ENCODE peak calls at places on chromosome 1, in seven cellular contexts. One of them, this sample, is unnamed.
A peak's percentile ranks its signal among the peaks of the same experiment; 100 is the strongest.

GRCh38 chr1:63688302-63688701 is 85.5 kb upstream of the ROR1 start:
- DNase-seq in CD4-positive, alpha-beta memory T cell: no peak
- DNase-seq in GM23338: no peak
- DNase-seq in ovary: no peak
- DNase-seq in NT2/D1: no peak
- DNase-seq in aorta: no peak
- DNase-seq in neuronal stem cell: no peak
- DNase-seq in this sample: no peak

GRCh38 chr1:155181371-155182051 is 7.9 kb downstream of the TRIM46 start:
- DNase-seq in neuronal stem cell: no peak
- DNase-seq in NT2/D1: no peak
- DNase-seq in ovary: peak; percentile 6
- DNase-seq in CD4-positive, alpha-beta memory T cell: no peak
- DNase-seq in GM23338: no peak
- DNase-seq in aorta: peak; percentile 19
- DNase-seq in this sample: no peak

GRCh38 chr1:99180343-99180808 is 83.9 kb upstream of the PLPPR4 start:
- DNase-seq in neuronal stem cell: peak; percentile 77
- DNase-seq in CD4-positive, alpha-beta memory T cell: peak; percentile 49
- DNase-seq in NT2/D1: peak; percentile 77
- DNase-seq in GM23338: peak; percentile 89
- DNase-seq in ovary: peak; percentile 74
- DNase-seq in aorta: no peak
- DNase-seq in this sample: peak; percentile 51

GRCh38 chr1:80059940-80060339 is 1053.4 kb upstream of the ADGRL4 start:
- DNase-seq in neuronal stem cell: no peak
- DNase-seq in aorta: no peak
- DNase-seq in NT2/D1: no peak
- DNase-seq in CD4-positive, alpha-beta memory T cell: no peak
- DNase-seq in ovary: no peak
- DNase-seq in GM23338: no peak
- DNase-seq in this sample: no peak

GRCh38 chr1:28591708-28592313 is at the start of gene RAB42:
- DNase-seq in ovary: no peak
- DNase-seq in neuronal stem cell: no peak
- DNase-seq in GM23338: peak; percentile 80
- DNase-seq in NT2/D1: no peak
- DNase-seq in aorta: peak; percentile 85
- DNase-seq in CD4-positive, alpha-beta memory T cell: no peak
- DNase-seq in this sample: no peak

GRCh38 chr1:226980565-226981385 is 40.7 kb downstream of the COQ8A start:
- DNase-seq in aorta: no peak
- DNase-seq in neuronal stem cell: no peak
- DNase-seq in NT2/D1: no peak
- DNase-seq in GM23338: no peak
- DNase-seq in CD4-positive, alpha-beta memory T cell: no peak
- DNase-seq in ovary: no peak
- DNase-seq in this sample: no peak

GRCh38 chr1:199705825-199706224 is 321.7 kb upstream of the NR5A2 start:
- DNase-seq in neuronal stem cell: no peak
- DNase-seq in CD4-positive, alpha-beta memory T cell: no peak
- DNase-seq in NT2/D1: no peak
- DNase-seq in ovary: no peak
- DNase-seq in aorta: no peak
- DNase-seq in GM23338: no peak
- DNase-seq in this sample: no peak

GRCh38 chr1:21335088-21335678 is 44.9 kb upstream of the ECE1 start:
- DNase-seq in aorta: no peak
- DNase-seq in GM23338: peak; percentile 60
- DNase-seq in CD4-positive, alpha-beta memory T cell: no peak
- DNase-seq in ovary: no peak
- DNase-seq in neuronal stem cell: no peak
- DNase-seq in NT2/D1: no peak
- DNase-seq in this sample: no peak

GRCh38 chr1:98698625-98699024 is 37.1 kb downstream of the SNX7 start:
- DNase-seq in GM23338: no peak
- DNase-seq in ovary: no peak
- DNase-seq in NT2/D1: no peak
- DNase-seq in neuronal stem cell: no peak
- DNase-seq in aorta: no peak
- DNase-seq in CD4-positive, alpha-beta memory T cell: no peak
- DNase-seq in this sample: no peak

GRCh38 chr1:6785721-6786505 is 659 bp downstream of the CAMTA1 start:
- DNase-seq in NT2/D1: no peak
- DNase-seq in GM23338: peak; percentile 74
- DNase-seq in ovary: peak; percentile 70
- DNase-seq in CD4-positive, alpha-beta memory T cell: peak; percentile 23
- DNase-seq in aorta: peak; percentile 84
- DNase-seq in neuronal stem cell: peak; percentile 40
- DNase-seq in this sample: no peak

GRCh38 chr1:185066181-185066580 is 20.8 kb downstream of the RNF2 start:
- DNase-seq in aorta: no peak
- DNase-seq in GM23338: no peak
- DNase-seq in neuronal stem cell: no peak
- DNase-seq in CD4-positive, alpha-beta memory T cell: no peak
- DNase-seq in ovary: no peak
- DNase-seq in NT2/D1: no peak
- DNase-seq in this sample: no peak

GRCh38 chr1:210477328-210477924 is 148.7 kb downstream of the HHAT start:
- DNase-seq in NT2/D1: no peak
- DNase-seq in aorta: no peak
- DNase-seq in GM23338: no peak
- DNase-seq in ovary: no peak
- DNase-seq in CD4-positive, alpha-beta memory T cell: no peak
- DNase-seq in neuronal stem cell: no peak
- DNase-seq in this sample: no peak

GRCh38 chr1:84998642-84999280 is 1.8 kb upstream of the MCOLN2 start:
- DNase-seq in CD4-positive, alpha-beta memory T cell: peak; percentile 37
- DNase-seq in neuronal stem cell: peak; percentile 5
- DNase-seq in NT2/D1: no peak
- DNase-seq in aorta: no peak
- DNase-seq in ovary: no peak
- DNase-seq in GM23338: peak; percentile 43
- DNase-seq in this sample: no peak

GRCh38 chr1:53981220-53981619 is 35.1 kb downstream of the LRRC42 start:
- DNase-seq in NT2/D1: no peak
- DNase-seq in CD4-positive, alpha-beta memory T cell: no peak
- DNase-seq in aorta: no peak
- DNase-seq in ovary: no peak
- DNase-seq in neuronal stem cell: no peak
- DNase-seq in GM23338: peak; percentile 17
- DNase-seq in this sample: no peak

GRCh38 chr1:162389971-162390370 is 8.4 kb downstream of the C1orf226 start:
- DNase-seq in neuronal stem cell: no peak
- DNase-seq in ovary: no peak
- DNase-seq in CD4-positive, alpha-beta memory T cell: no peak
- DNase-seq in aorta: no peak
- DNase-seq in GM23338: no peak
- DNase-seq in NT2/D1: no peak
- DNase-seq in this sample: no peak

GRCh38 chr1:202576816-202577215 is 133.4 kb downstream of the SYT2 start:
- DNase-seq in aorta: no peak
- DNase-seq in ovary: no peak
- DNase-seq in NT2/D1: no peak
- DNase-seq in neuronal stem cell: no peak
- DNase-seq in CD4-positive, alpha-beta memory T cell: no peak
- DNase-seq in GM23338: no peak
- DNase-seq in this sample: peak; percentile 63

GRCh38 chr1:68112835-68113243 is 62.4 kb upstream of the DIRAS3 start:
- DNase-seq in ovary: peak; percentile 71
- DNase-seq in neuronal stem cell: no peak
- DNase-seq in aorta: no peak
- DNase-seq in GM23338: no peak
- DNase-seq in NT2/D1: no peak
- DNase-seq in CD4-positive, alpha-beta memory T cell: no peak
- DNase-seq in this sample: peak; percentile 58

GRCh38 chr1:26127235-26128163 is 15.9 kb downstream of the PDIK1L start:
- DNase-seq in ovary: no peak
- DNase-seq in NT2/D1: no peak
- DNase-seq in CD4-positive, alpha-beta memory T cell: no peak
- DNase-seq in neuronal stem cell: no peak
- DNase-seq in GM23338: no peak
- DNase-seq in aorta: no peak
- DNase-seq in this sample: no peak

GRCh38 chr1:24929091-24929875 is 793 bp downstream of the RUNX3 start:
- DNase-seq in GM23338: peak; percentile 61
- DNase-seq in CD4-positive, alpha-beta memory T cell: peak; percentile 69
- DNase-seq in neuronal stem cell: peak; percentile 41
- DNase-seq in ovary: no peak
- DNase-seq in aorta: peak; percentile 77
- DNase-seq in NT2/D1: no peak
- DNase-seq in this sample: no peak

GRCh38 chr1:24927886-24928630 is 2.0 kb downstream of the RUNX3 start:
- DNase-seq in aorta: no peak
- DNase-seq in CD4-positive, alpha-beta memory T cell: no peak
- DNase-seq in neuronal stem cell: peak; percentile 46
- DNase-seq in NT2/D1: no peak
- DNase-seq in GM23338: peak; percentile 33
- DNase-seq in ovary: no peak
- DNase-seq in this sample: no peak

GRCh38 chr1:24927473-24927872 is 2.6 kb downstream of the RUNX3 start:
- DNase-seq in aorta: no peak
- DNase-seq in neuronal stem cell: no peak
- DNase-seq in CD4-positive, alpha-beta memory T cell: no peak
- DNase-seq in ovary: no peak
- DNase-seq in NT2/D1: no peak
- DNase-seq in GM23338: no peak
- DNase-seq in this sample: no peak

GRCh38 chr1:24929876-24930702 is at the start of gene RUNX3:
- DNase-seq in CD4-positive, alpha-beta memory T cell: peak; percentile 93
- DNase-seq in neuronal stem cell: peak; percentile 54
- DNase-seq in aorta: peak; percentile 88
- DNase-seq in ovary: no peak
- DNase-seq in NT2/D1: no peak
- DNase-seq in GM23338: peak; percentile 79
- DNase-seq in this sample: no peak

GRCh38 chr1:24928631-24929090 is 1.4 kb downstream of the RUNX3 start:
- DNase-seq in CD4-positive, alpha-beta memory T cell: peak; percentile 70
- DNase-seq in NT2/D1: no peak
- DNase-seq in neuronal stem cell: peak; percentile 44
- DNase-seq in GM23338: peak; percentile 60
- DNase-seq in aorta: peak; percentile 69
- DNase-seq in ovary: no peak
- DNase-seq in this sample: no peak
- H3K27me3 ChIP-seq in CD4-positive, alpha-beta memory T cell: no peaks in the 10 kb centered on the region
- H3K27me3 ChIP-seq in NT2/D1: peaks cover 58% of the 10 kb centered on the region
- H3K27me3 ChIP-seq in neuronal stem cell: peaks cover 89% of the 10 kb centered on the region
- H3K27me3 ChIP-seq in GM23338: peaks cover 93% of the 10 kb centered on the region
- H3K27me3 ChIP-seq in aorta: no peaks in the 10 kb centered on the region
- H3K27me3 ChIP-seq in ovary: no peaks in the 10 kb centered on the region
- H3K27me3 ChIP-seq in this sample: peaks cover 85% of the 10 kb centered on the region

GRCh38 chr1:37171651-37172050 is 137.3 kb upstream of the GRIK3 start:
- DNase-seq in ovary: no peak
- DNase-seq in neuronal stem cell: no peak
- DNase-seq in GM23338: no peak
- DNase-seq in NT2/D1: no peak
- DNase-seq in aorta: no peak
- DNase-seq in CD4-positive, alpha-beta memory T cell: no peak
- DNase-seq in this sample: no peak
- H3K27me3 ChIP-seq in ovary: no peaks in the 10 kb centered on the region
- H3K27me3 ChIP-seq in neuronal stem cell: no peaks in the 10 kb centered on the region
- H3K27me3 ChIP-seq in GM23338: no peaks in the 10 kb centered on the region
- H3K27me3 ChIP-seq in NT2/D1: no peaks in the 10 kb centered on the region
- H3K27me3 ChIP-seq in aorta: no peaks in the 10 kb centered on the region
- H3K27me3 ChIP-seq in CD4-positive, alpha-beta memory T cell: no peaks in the 10 kb centered on the region
- H3K27me3 ChIP-seq in this sample: no peaks in the 10 kb centered on the region

GRCh38 chr1:46476673-46477072 is 13.0 kb upstream of the DMBX1 start:
- DNase-seq in NT2/D1: no peak
- DNase-seq in CD4-positive, alpha-beta memory T cell: no peak
- DNase-seq in ovary: no peak
- DNase-seq in aorta: no peak
- DNase-seq in GM23338: no peak
- DNase-seq in neuronal stem cell: no peak
- DNase-seq in this sample: no peak

GRCh38 chr1:46472503-46473181 is 17.0 kb upstream of the DMBX1 start:
- DNase-seq in GM23338: no peak
- DNase-seq in CD4-positive, alpha-beta memory T cell: no peak
- DNase-seq in neuronal stem cell: no peak
- DNase-seq in aorta: no peak
- DNase-seq in NT2/D1: no peak
- DNase-seq in ovary: no peak
- DNase-seq in this sample: no peak

GRCh38 chr1:46474580-46474979 is 15.1 kb upstream of the DMBX1 start:
- DNase-seq in neuronal stem cell: no peak
- DNase-seq in NT2/D1: no peak
- DNase-seq in CD4-positive, alpha-beta memory T cell: no peak
- DNase-seq in aorta: no peak
- DNase-seq in ovary: no peak
- DNase-seq in GM23338: no peak
- DNase-seq in this sample: no peak

GRCh38 chr1:46471885-46472502 is 17.6 kb upstream of the DMBX1 start:
- DNase-seq in GM23338: no peak
- DNase-seq in ovary: no peak
- DNase-seq in aorta: no peak
- DNase-seq in NT2/D1: no peak
- DNase-seq in CD4-positive, alpha-beta memory T cell: no peak
- DNase-seq in neuronal stem cell: no peak
- DNase-seq in this sample: no peak

DNA sequence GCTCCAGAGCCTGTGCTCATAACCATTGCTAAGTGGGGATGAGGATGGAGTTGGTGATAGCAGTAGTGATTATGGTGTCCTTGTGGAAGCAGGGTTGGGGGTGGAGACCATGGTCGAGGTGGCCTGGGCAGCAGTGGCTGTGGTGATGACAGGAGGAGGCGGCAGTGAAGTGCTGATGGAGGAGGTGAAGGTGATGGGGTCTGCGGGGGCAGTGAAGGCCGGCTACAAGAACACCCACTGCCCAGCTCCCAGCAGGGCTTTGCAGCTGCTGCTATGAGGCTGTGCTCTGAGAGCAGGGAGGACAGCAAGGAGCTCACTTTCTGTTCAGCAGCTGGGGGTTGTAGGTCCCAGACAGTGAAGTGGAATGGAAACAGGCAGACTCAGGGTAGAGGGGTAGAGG is 15.6 kb upstream of the DMBX1 start:
- DNase-seq in GM23338: no peak
- DNase-seq in ovary: no peak
- DNase-seq in CD4-positive, alpha-beta memory T cell: no peak
- DNase-seq in NT2/D1: no peak
- DNase-seq in neuronal stem cell: no peak
- DNase-seq in aorta: no peak
- DNase-seq in this sample: no peak
- H3K27me3 ChIP-seq in GM23338: peaks cover 96% of the 10 kb centered on the region
- H3K27me3 ChIP-seq in ovary: no peaks in the 10 kb centered on the region
- H3K27me3 ChIP-seq in CD4-positive, alpha-beta memory T cell: peaks cover under 1% of the 10 kb centered on the region
- H3K27me3 ChIP-seq in NT2/D1: peaks cover 97% of the 10 kb centered on the region
- H3K27me3 ChIP-seq in neuronal stem cell: peaks cover 36% of the 10 kb centered on the region
- H3K27me3 ChIP-seq in aorta: no peaks in the 10 kb centered on the region
- H3K27me3 ChIP-seq in this sample: peaks cover 80% of the 10 kb centered on the region

GRCh38 chr1:231182317-231182716 is 20.5 kb downstream of the TRIM67 start:
- DNase-seq in CD4-positive, alpha-beta memory T cell: no peak
- DNase-seq in NT2/D1: no peak
- DNase-seq in aorta: no peak
- DNase-seq in ovary: no peak
- DNase-seq in GM23338: no peak
- DNase-seq in neuronal stem cell: no peak
- DNase-seq in this sample: no peak
- H3K27me3 ChIP-seq in CD4-positive, alpha-beta memory T cell: peaks cover 14% of the 10 kb centered on the region
- H3K27me3 ChIP-seq in NT2/D1: peaks cover 24% of the 10 kb centered on the region
- H3K27me3 ChIP-seq in aorta: no peaks in the 10 kb centered on the region
- H3K27me3 ChIP-seq in ovary: no peaks in the 10 kb centered on the region
- H3K27me3 ChIP-seq in GM23338: peaks cover 17% of the 10 kb centered on the region
- H3K27me3 ChIP-seq in neuronal stem cell: peaks cover 2% of the 10 kb centered on the region
- H3K27me3 ChIP-seq in this sample: peaks cover 7% of the 10 kb centered on the region